ENCODE peak calls at places on chromosomes 5 and 9, in six cellular contexts. One of them, this sample, is unnamed.
A peak's percentile ranks its signal among the peaks of the same experiment; 100 is the strongest.

GRCh38 chr5:1319436-1320343 is 24.8 kb upstream of the TERT start:
- DNase-seq in A549: no peak
- DNase-seq in GM23248: no peak
- DNase-seq in body of pancreas: no peak
- DNase-seq in breast epithelium: peak; percentile 45
- DNase-seq in IMR-90: no peak
- DNase-seq in this sample: no peak

GRCh38 chr5:166883016-166883415 is 1408.4 kb upstream of the WWC1 start:
- DNase-seq in body of pancreas: no peak
- DNase-seq in breast epithelium: no peak
- DNase-seq in IMR-90: no peak
- DNase-seq in GM23248: no peak
- DNase-seq in A549: peak; percentile 11
- DNase-seq in this sample: no peak

GRCh38 chr5:63860379-63860778 is 101.9 kb downstream of the HTR1A start:
- DNase-seq in GM23248: peak; percentile 2
- DNase-seq in breast epithelium: no peak
- DNase-seq in IMR-90: no peak
- DNase-seq in A549: no peak
- DNase-seq in body of pancreas: no peak
- DNase-seq in this sample: no peak

GRCh38 chr9:91847576-91847975 is 102.5 kb downstream of the ROR2 start:
- DNase-seq in body of pancreas: no peak
- DNase-seq in breast epithelium: no peak
- DNase-seq in IMR-90: peak; percentile 74
- DNase-seq in GM23248: peak; percentile 91
- DNase-seq in A549: no peak
- DNase-seq in this sample: no peak

GRCh38 chr5:67817652-67818051 is 397.9 kb upstream of the PIK3R1 start:
- DNase-seq in IMR-90: no peak
- DNase-seq in body of pancreas: no peak
- DNase-seq in breast epithelium: no peak
- DNase-seq in A549: no peak
- DNase-seq in GM23248: no peak
- DNase-seq in this sample: no peak

GRCh38 chr5:136330353-136330913 is 34.9 kb downstream of the TRPC7 start:
- DNase-seq in GM23248: no peak
- DNase-seq in IMR-90: no peak
- DNase-seq in body of pancreas: no peak
- DNase-seq in breast epithelium: no peak
- DNase-seq in A549: no peak
- DNase-seq in this sample: no peak

GRCh38 chr9:99349870-99350269 is 127.8 kb downstream of the SEC61B start:
- DNase-seq in IMR-90: no peak
- DNase-seq in GM23248: peak; percentile 37
- DNase-seq in A549: no peak
- DNase-seq in body of pancreas: no peak
- DNase-seq in breast epithelium: no peak
- DNase-seq in this sample: no peak

GRCh38 chr5:84437673-84438315 is 53.1 kb upstream of the EDIL3 start:
- DNase-seq in breast epithelium: no peak
- DNase-seq in IMR-90: peak; percentile 91
- DNase-seq in body of pancreas: no peak
- DNase-seq in A549: no peak
- DNase-seq in GM23248: peak; percentile 76
- DNase-seq in this sample: no peak

GRCh38 chr5:158958048-158958994 is 141.4 kb downstream of the EBF1 start:
- DNase-seq in breast epithelium: no peak
- DNase-seq in A549: no peak
- DNase-seq in IMR-90: no peak
- DNase-seq in body of pancreas: no peak
- DNase-seq in GM23248: peak; percentile 77
- DNase-seq in this sample: no peak

GRCh38 chr5:128770907-128771306 is 194.4 kb upstream of the SLC27A6 start:
- DNase-seq in body of pancreas: no peak
- DNase-seq in breast epithelium: no peak
- DNase-seq in GM23248: no peak
- DNase-seq in IMR-90: no peak
- DNase-seq in A549: no peak
- DNase-seq in this sample: no peak

GRCh38 chr9:31137151-31137849 is 1247.1 kb upstream of the ACO1 start:
- DNase-seq in A549: no peak
- DNase-seq in body of pancreas: no peak
- DNase-seq in IMR-90: peak; percentile 76
- DNase-seq in breast epithelium: no peak
- DNase-seq in GM23248: peak; percentile 79
- DNase-seq in this sample: no peak

GRCh38 chr9:89274838-89275237 is 36.2 kb upstream of the CKS2 start:
- DNase-seq in IMR-90: peak; percentile 99
- DNase-seq in body of pancreas: no peak
- DNase-seq in A549: no peak
- DNase-seq in GM23248: peak; percentile 95
- DNase-seq in breast epithelium: no peak
- DNase-seq in this sample: no peak

GRCh38 chr9:129968690-129969485 is 74.1 kb downstream of the FNBP1 start:
- DNase-seq in A549: no peak
- DNase-seq in IMR-90: peak; percentile 93
- DNase-seq in GM23248: peak; percentile 96
- DNase-seq in breast epithelium: no peak
- DNase-seq in body of pancreas: no peak
- DNase-seq in this sample: no peak

GRCh38 chr9:99239341-99240055 is 17.4 kb downstream of the SEC61B start:
- DNase-seq in breast epithelium: no peak
- DNase-seq in GM23248: peak; percentile 81
- DNase-seq in A549: no peak
- DNase-seq in body of pancreas: peak; percentile 47
- DNase-seq in IMR-90: peak; percentile 36
- DNase-seq in this sample: no peak

GRCh38 chr5:57202811-57203210 is 29.0 kb downstream of the GPBP1 start:
- DNase-seq in A549: no peak
- DNase-seq in IMR-90: peak; percentile 67
- DNase-seq in breast epithelium: no peak
- DNase-seq in body of pancreas: no peak
- DNase-seq in GM23248: no peak
- DNase-seq in this sample: no peak

GRCh38 chr5:24094081-24094480 is 550.7 kb downstream of the CDH10 start:
- DNase-seq in IMR-90: no peak
- DNase-seq in GM23248: no peak
- DNase-seq in A549: no peak
- DNase-seq in breast epithelium: no peak
- DNase-seq in body of pancreas: no peak
- DNase-seq in this sample: no peak

GRCh38 chr5:138470322-138471285 is 5.3 kb downstream of the EGR1 start:
- DNase-seq in body of pancreas: peak; percentile 41
- DNase-seq in breast epithelium: no peak
- DNase-seq in A549: no peak
- DNase-seq in GM23248: peak; percentile 43
- DNase-seq in IMR-90: no peak
- DNase-seq in this sample: no peak

GRCh38 chr9:85215936-85216335 is 525.8 kb downstream of the AGTPBP1 start:
- DNase-seq in breast epithelium: no peak
- DNase-seq in body of pancreas: no peak
- DNase-seq in GM23248: peak; percentile 81
- DNase-seq in A549: no peak
- DNase-seq in IMR-90: no peak
- DNase-seq in this sample: no peak

GRCh38 chr5:176396330-176396729 is 7.8 kb downstream of the HIGD2A start:
- DNase-seq in body of pancreas: no peak
- DNase-seq in GM23248: no peak
- DNase-seq in breast epithelium: no peak
- DNase-seq in A549: no peak
- DNase-seq in IMR-90: peak; percentile 31
- DNase-seq in this sample: no peak

GRCh38 chr5:9348296-9348996 is 197.4 kb downstream of the SEMA5A start:
- DNase-seq in body of pancreas: peak; percentile 12
- DNase-seq in GM23248: peak; percentile 93
- DNase-seq in breast epithelium: no peak
- DNase-seq in IMR-90: peak; percentile 50
- DNase-seq in A549: no peak
- DNase-seq in this sample: no peak

GRCh38 chr9:90921104-90921503 is 119.5 kb downstream of the SYK start:
- DNase-seq in body of pancreas: peak; percentile 75
- DNase-seq in breast epithelium: peak; percentile 73
- DNase-seq in IMR-90: no peak
- DNase-seq in A549: no peak
- DNase-seq in GM23248: no peak
- DNase-seq in this sample: no peak

GRCh38 chr5:31954091-31954490 is 220.0 kb downstream of the GOLPH3 start:
- DNase-seq in A549: no peak
- DNase-seq in breast epithelium: no peak
- DNase-seq in GM23248: no peak
- DNase-seq in body of pancreas: no peak
- DNase-seq in IMR-90: no peak
- DNase-seq in this sample: no peak

GRCh38 chr5:123874600-123875201 is 362.7 kb downstream of the CSNK1G3 start:
- DNase-seq in GM23248: peak; percentile 6
- DNase-seq in A549: no peak
- DNase-seq in body of pancreas: no peak
- DNase-seq in breast epithelium: no peak
- DNase-seq in IMR-90: peak; percentile 12
- DNase-seq in this sample: no peak

DNA sequence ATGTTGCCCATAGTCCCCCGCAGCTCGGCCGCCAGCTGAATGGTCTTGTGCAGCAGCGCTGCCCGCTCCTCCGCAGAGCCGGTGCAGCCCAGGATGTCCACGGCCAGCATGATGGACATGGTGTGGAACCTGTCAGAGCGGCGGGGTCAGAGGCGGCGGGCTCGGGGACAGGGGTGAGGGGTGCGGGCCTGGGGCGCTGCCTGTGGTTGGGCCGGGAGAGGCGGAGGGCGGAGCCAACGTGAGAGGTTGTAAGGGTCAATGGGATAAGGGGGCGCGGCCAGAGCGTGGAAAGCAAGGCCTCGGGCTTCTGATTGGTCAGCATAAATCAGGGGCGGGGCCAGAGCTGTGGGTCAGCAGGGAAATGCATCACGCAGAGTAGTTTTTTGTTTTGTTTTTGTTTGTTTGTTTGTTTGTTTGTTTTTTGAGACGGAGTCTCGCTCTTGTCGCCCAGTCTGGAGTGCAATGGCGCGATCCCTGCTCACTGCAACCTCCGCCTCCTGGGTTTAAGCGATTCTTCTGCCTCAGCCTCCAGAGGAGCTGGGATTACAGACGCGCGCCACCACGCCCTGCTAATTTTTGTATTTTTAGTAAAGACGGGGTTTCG is 6.8 kb upstream of the TOR2A start:
- DNase-seq in IMR-90: no peak
- DNase-seq in breast epithelium: no peak
- DNase-seq in GM23248: peak; percentile 54
- DNase-seq in A549: peak; percentile 49
- DNase-seq in body of pancreas: peak; percentile 90
- DNase-seq in this sample: no peak
- H3K27ac ChIP-seq in IMR-90: no peak overlapping the region
- H3K27ac ChIP-seq in breast epithelium: peak overlapping the region; percentile 13
- H3K27ac ChIP-seq in GM23248: peak overlapping the region; percentile 33
- H3K27ac ChIP-seq in A549: peak overlapping the region; percentile 71
- H3K27ac ChIP-seq in body of pancreas: no peak overlapping the region
- H3K27ac ChIP-seq in this sample: no peak overlapping the region

DNA sequence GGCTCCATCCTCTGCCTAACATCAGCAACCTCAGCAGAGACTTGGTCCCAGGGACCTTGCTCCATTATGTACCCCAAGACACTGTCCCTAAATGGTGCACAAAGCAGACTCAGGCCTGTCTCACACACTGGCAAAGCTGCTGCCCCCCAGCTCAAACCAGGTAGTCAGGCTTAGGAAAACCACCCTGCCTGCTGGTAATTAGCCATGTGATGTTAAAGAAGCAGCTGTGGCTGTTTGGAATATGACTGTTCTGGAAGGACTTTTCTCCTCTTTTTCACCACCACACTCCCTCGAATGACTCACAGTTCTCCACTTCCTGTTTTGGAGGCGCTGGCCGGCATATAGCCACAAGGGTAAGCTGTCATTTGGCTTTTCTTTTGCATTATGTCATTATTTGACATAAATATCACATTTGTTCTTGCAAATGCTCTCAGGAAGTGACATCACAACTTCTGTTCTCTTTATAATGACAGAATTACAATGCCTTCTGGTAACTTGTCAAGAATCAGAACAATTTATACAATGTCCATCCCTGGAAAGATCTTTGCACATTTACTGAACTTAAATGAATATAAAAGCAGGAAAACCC is 113.9 kb downstream of the SUSD1 start:
- DNase-seq in breast epithelium: no peak
- DNase-seq in A549: peak; percentile 81
- DNase-seq in IMR-90: peak; percentile 99
- DNase-seq in GM23248: peak; percentile 98
- DNase-seq in body of pancreas: peak; percentile 32
- DNase-seq in this sample: no peak
- H3K27ac ChIP-seq in breast epithelium: peak overlapping the region; percentile 84
- H3K27ac ChIP-seq in A549: peak overlapping the region; percentile 83
- H3K27ac ChIP-seq in IMR-90: peak overlapping the region; percentile 97
- H3K27ac ChIP-seq in GM23248: peak overlapping the region; percentile 92
- H3K27ac ChIP-seq in body of pancreas: peak overlapping the region; percentile 49
- H3K27ac ChIP-seq in this sample: no peak overlapping the region

GRCh38 chr9:136808075-136808780 is 480 bp downstream of the RABL6 start:
- DNase-seq in IMR-90: no peak
- DNase-seq in breast epithelium: peak; percentile 51
- DNase-seq in GM23248: peak; percentile 57
- DNase-seq in body of pancreas: peak; percentile 63
- DNase-seq in A549: no peak
- DNase-seq in this sample: no peak
- H3K27ac ChIP-seq in IMR-90: peak overlapping the region; percentile 86
- H3K27ac ChIP-seq in breast epithelium: peak overlapping the region; percentile 84
- H3K27ac ChIP-seq in GM23248: peak overlapping the region; percentile 47
- H3K27ac ChIP-seq in body of pancreas: peak overlapping the region; percentile 76
- H3K27ac ChIP-seq in A549: peak overlapping the region; percentile 95
- H3K27ac ChIP-seq in this sample: peak overlapping the region; percentile 51

GRCh38 chr9:109101202-109101595 is 18.5 kb downstream of the TMEM245 start:
- DNase-seq in breast epithelium: no peak
- DNase-seq in GM23248: no peak
- DNase-seq in body of pancreas: no peak
- DNase-seq in IMR-90: no peak
- DNase-seq in A549: no peak
- DNase-seq in this sample: no peak
- H3K27ac ChIP-seq in breast epithelium: peak overlapping the region; percentile 56
- H3K27ac ChIP-seq in GM23248: no peak overlapping the region
- H3K27ac ChIP-seq in body of pancreas: peak overlapping the region; percentile 70
- H3K27ac ChIP-seq in IMR-90: no peak overlapping the region
- H3K27ac ChIP-seq in A549: peak overlapping the region; percentile 85
- H3K27ac ChIP-seq in this sample: peak overlapping the region; percentile 56

GRCh38 chr9:134333874-134334581 is 7.8 kb downstream of the RXRA start:
- DNase-seq in body of pancreas: no peak
- DNase-seq in IMR-90: no peak
- DNase-seq in A549: no peak
- DNase-seq in GM23248: no peak
- DNase-seq in breast epithelium: no peak
- DNase-seq in this sample: no peak

GRCh38 chr9:134333234-134333873 is 7.1 kb downstream of the RXRA start:
- DNase-seq in IMR-90: no peak
- DNase-seq in body of pancreas: peak; percentile 61
- DNase-seq in GM23248: peak; percentile 46
- DNase-seq in A549: no peak
- DNase-seq in breast epithelium: no peak
- DNase-seq in this sample: no peak

GRCh38 chr9:134331186-134332025 is 5.2 kb downstream of the RXRA start:
- DNase-seq in GM23248: no peak
- DNase-seq in breast epithelium: no peak
- DNase-seq in body of pancreas: peak; percentile 43
- DNase-seq in A549: no peak
- DNase-seq in IMR-90: no peak
- DNase-seq in this sample: no peak

GRCh38 chr9:134332266-134332665 is 6.0 kb downstream of the RXRA start:
- DNase-seq in GM23248: no peak
- DNase-seq in IMR-90: no peak
- DNase-seq in body of pancreas: no peak
- DNase-seq in A549: no peak
- DNase-seq in breast epithelium: no peak
- DNase-seq in this sample: no peak

GRCh38 chr9:134332841-134333233 is 6.6 kb downstream of the RXRA start:
- DNase-seq in breast epithelium: no peak
- DNase-seq in IMR-90: no peak
- DNase-seq in A549: no peak
- DNase-seq in GM23248: no peak
- DNase-seq in body of pancreas: no peak
- DNase-seq in this sample: no peak
- H3K27ac ChIP-seq in breast epithelium: no peak overlapping the region
- H3K27ac ChIP-seq in IMR-90: no peak overlapping the region
- H3K27ac ChIP-seq in A549: peak overlapping the region; percentile 4
- H3K27ac ChIP-seq in GM23248: no peak overlapping the region
- H3K27ac ChIP-seq in body of pancreas: peak overlapping the region; percentile 0
- H3K27ac ChIP-seq in this sample: no peak overlapping the region

This sample was measured in effector memory CD4-positive, alpha-beta T cell.